ENCODE peak calls at places on chromosome X, in seven cellular contexts. M is gastroesophageal sphincter; E is SK-N-SH treated with all-trans-retinoic acid at 6 μM for 48 hours; U is thoracic aorta; T is effector memory CD8-positive, alpha-beta T cell; K is stimulated activated naive CD8-positive, alpha-beta T cell treated with anti-CD3 and anti-CD28 coated beads, Interleukin-15, Interleukin-2, amounts not matched to agents 100 U/mL and 50 U/mL, for 24 hours; Y is heart left ventricle. P is an unnamed sample.

GRCh38 chrX:2897311-2897689 is 31.8 kb downstream of the ARSD start:
- ATAC-seq in M (no peak), T (no peak), U (no peak), Y (no peak), E (no peak), K (no peak), P (no peak)

GRCh38 chrX:68843992-68844391 is 15.2 kb downstream of the EFNB1 start:
- ATAC-seq in E (no peak), T (no peak), K (no peak), M (no peak), Y (no peak), U (no peak), P (no peak)

GRCh38 chrX:107600366-107600765 is 27.9 kb upstream of the PRPS1 start:
- ATAC-seq in M (no peak), K (no peak), E (no peak), U (no peak), Y (no peak), T (no peak), P (no peak)

GRCh38 chrX:11755724-11756123 is 2.3 kb upstream of the MSL3 start:
- ATAC-seq in Y (no peak), U (no peak), T (no peak), E (no peak), M (no peak), K (no peak), P (no peak)

GRCh38 chrX:28847423-28847822 is 260.2 kb downstream of the IL1RAPL1 start:
- ATAC-seq in K (no peak), U (no peak), T (no peak), Y (peak), E (no peak), M (no peak), P (no peak)

GRCh38 chrX:51336584-51336983 is 4.0 kb downstream of the NUDT10 start:
- ATAC-seq in U (no peak), K (peak), Y (peak), E (peak), M (peak), T (peak), P (peak)

GRCh38 chrX:56314334-56314733 is 82.2 kb downstream of the KLF8 start:
- ATAC-seq in E (no peak), U (no peak), Y (no peak), T (no peak), M (no peak), K (no peak), P (no peak)

GRCh38 chrX:103175944-103176753 is 38.8 kb upstream of the BEX4 start:
- ATAC-seq in K (no peak), M (peak), U (no peak), E (peak), Y (peak), T (peak), P (no peak)

GRCh38 chrX:154012336-154012991 is 7.2 kb downstream of the IRAK1 start:
- ATAC-seq in E (no peak), K (no peak), Y (no peak), T (no peak), M (no peak), U (no peak), P (no peak)

GRCh38 chrX:10173331-10173900 is 16.6 kb downstream of the CLCN4 start:
- ATAC-seq in Y (peak), E (peak), T (no peak), M (peak), K (no peak), U (no peak), P (no peak)

GRCh38 chrX:71214604-71215334 is 8.3 kb upstream of the GJB1 start:
- ATAC-seq in Y (no peak), E (no peak), T (no peak), M (no peak), K (no peak), U (no peak), P (no peak)

GRCh38 chrX:153494541-153495361 is at the start of gene BGN:
- ATAC-seq in T (no peak), U (peak), E (peak), K (no peak), Y (peak), M (peak), P (no peak)

GRCh38 chrX:56366901-56367300 is 134.7 kb downstream of the KLF8 start:
- ATAC-seq in E (no peak), U (no peak), K (no peak), T (no peak), Y (no peak), M (no peak), P (no peak)

GRCh38 chrX:39890807-39891206 is 207.0 kb downstream of the BCOR start:
- ATAC-seq in U (no peak), K (no peak), E (no peak), M (no peak), Y (peak), T (no peak), P (no peak)

GRCh38 chrX:120310861-120311631 is at the start of gene TMEM255A:
- ATAC-seq in T (peak), M (peak), K (no peak), E (peak), U (no peak), Y (peak), P (no peak)

GRCh38 chrX:41984628-41985027 is 61.3 kb upstream of the CASK start:
- ATAC-seq in T (no peak), M (no peak), E (no peak), K (no peak), U (no peak), Y (no peak), P (no peak)

GRCh38 chrX:13658602-13659001 is 5.7 kb downstream of the TCEANC start:
- ATAC-seq in T (peak), M (no peak), K (no peak), U (no peak), Y (peak), E (peak), P (no peak)